ENCODE peak calls at places on chromosomes 1 and 21, in five cellular contexts. W is A549, O is GM12865, S is suprapubic skin, J is cardiac fibroblast. Y is an unnamed sample.

GRCh38 chr1:171881466-171881865 is 40.2 kb downstream of the DNM3 start:
- DNase-seq in W (no peak), O (no peak), S (no peak), J (no peak), Y (no peak)

GRCh38 chr21:45256912-45257672 is 30.6 kb downstream of the POFUT2 start:
- DNase-seq in W (no peak), O (no peak), S (peak), J (no peak), Y (peak)

GRCh38 chr21:45998276-45998701 is 16.7 kb downstream of the COL6A1 start:
- DNase-seq in W (no peak), O (no peak), S (peak), J (no peak), Y (no peak)

GRCh38 chr1:35675773-35676172 is 34.4 kb upstream of the PSMB2 start:
- DNase-seq in W (no peak), O (no peak), S (no peak), J (no peak), Y (no peak)

GRCh38 chr1:24321712-24322635 is 2.8 kb downstream of the GRHL3 start:
- DNase-seq in W (no peak), O (peak), S (peak), J (peak), Y (peak)

GRCh38 chr1:15139654-15140350 is 13.7 kb upstream of the TMEM51 start:
- DNase-seq in W (no peak), O (no peak), S (no peak), J (no peak), Y (no peak)

GRCh38 chr1:90476411-90476810 is 240.7 kb downstream of the BARHL2 start:
- DNase-seq in W (no peak), O (no peak), S (no peak), J (no peak), Y (no peak)

GRCh38 chr1:55298167-55298894 is 83.2 kb upstream of the USP24 start:
- DNase-seq in W (no peak), O (no peak), S (no peak), J (no peak), Y (no peak)

GRCh38 chr1:209411491-209411929 is 172.0 kb upstream of the CAMK1G start:
- DNase-seq in W (no peak), O (no peak), S (no peak), J (peak), Y (no peak)

GRCh38 chr21:29267666-29268065 is 31.1 kb upstream of the BACH1 start:
- DNase-seq in W (no peak), O (no peak), S (no peak), J (no peak), Y (no peak)

GRCh38 chr21:29277442-29277841 is 21.3 kb upstream of the BACH1 start:
- DNase-seq in W (no peak), O (no peak), S (no peak), J (no peak), Y (no peak)

GRCh38 chr21:29271927-29272333 is 26.8 kb upstream of the BACH1 start:
- DNase-seq in W (no peak), O (no peak), S (no peak), J (no peak), Y (no peak)
- TF ChIP-seq CTCF in W (no peak), O (no peak), S (no peak), J (no peak), Y (no peak)

GRCh38 chr1:231949277-231950122 is 322.9 kb downstream of the DISC1 start:
- DNase-seq in W (no peak), O (no peak), S (no peak), J (no peak), Y (no peak)
- TF ChIP-seq CTCF in W (no peak), O (no peak), S (no peak), J (no peak), Y (no peak)

GRCh38 chr21:41808846-41809245 is 42.0 kb upstream of the RIPK4 start:
- DNase-seq in W (no peak), O (no peak), S (no peak), J (no peak), Y (no peak)
- TF ChIP-seq CTCF in W (no peak), O (no peak), S (no peak), J (no peak), Y (no peak)

DNA sequence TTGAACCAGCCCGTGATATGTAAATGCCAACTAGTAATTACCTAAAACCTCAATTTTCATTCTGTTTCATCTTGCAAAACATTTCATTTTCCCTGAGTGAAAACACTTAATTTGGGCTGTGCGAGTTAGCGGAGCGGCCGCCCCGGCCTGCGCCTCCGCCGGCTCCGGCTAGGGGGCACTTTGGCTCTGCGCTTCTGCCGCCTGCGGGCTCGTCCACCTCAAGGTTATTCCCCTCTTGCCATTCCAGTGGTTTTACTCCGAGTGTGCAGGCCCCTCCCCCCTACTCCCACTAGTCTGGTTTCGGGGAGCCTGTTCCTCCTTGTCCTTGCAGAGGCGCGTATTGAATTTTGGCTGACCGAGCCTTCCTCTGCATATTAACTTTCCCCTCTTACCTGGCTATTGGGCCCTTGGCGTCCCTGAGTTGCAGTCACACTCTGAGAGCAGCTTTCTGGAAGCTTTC is 55.6 kb downstream of the PEX14 start:
- DNase-seq in W (no peak), O (no peak), S (no peak), J (no peak), Y (no peak)
- TF ChIP-seq CTCF in W (peak), O (no peak), S (no peak), J (no peak), Y (no peak)

DNA sequence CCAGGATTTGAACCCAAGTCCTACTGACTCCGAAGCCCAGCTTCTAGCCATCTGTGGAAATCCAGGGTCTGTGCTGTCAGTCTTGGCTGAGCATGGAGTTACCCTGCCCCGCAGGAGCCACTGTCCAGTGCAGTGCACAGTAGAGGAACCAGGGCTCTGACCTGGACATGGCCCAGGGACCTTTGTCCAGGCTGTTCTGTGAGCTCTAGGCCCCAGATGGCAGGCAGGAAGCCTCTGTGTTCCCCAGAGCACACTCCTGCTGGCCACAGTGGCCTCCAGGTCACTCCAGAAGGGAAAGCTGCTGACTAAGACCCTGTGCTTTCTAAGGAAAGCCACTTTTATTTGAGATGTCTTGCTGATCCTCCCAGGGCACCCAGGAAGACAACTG is 13.8 kb downstream of the S100A7A start:
- DNase-seq in W (no peak), O (no peak), S (peak), J (no peak), Y (no peak)
- TF ChIP-seq CTCF in W (no peak), O (no peak), S (no peak), J (no peak), Y (no peak)

GRCh38 chr1:229406798-229407197 is 27.1 kb downstream of the ACTA1 start:
- DNase-seq in W (no peak), O (no peak), S (no peak), J (no peak), Y (no peak)

GRCh38 chr1:229408458-229409037 is 25.3 kb downstream of the ACTA1 start:
- DNase-seq in W (no peak), O (no peak), S (no peak), J (no peak), Y (no peak)

GRCh38 chr1:229409616-229410369 is 24.1 kb downstream of the ACTA1 start:
- DNase-seq in W (no peak), O (no peak), S (no peak), J (no peak), Y (no peak)

GRCh38 chr1:229410370-229410691 is 23.6 kb downstream of the ACTA1 start:
- DNase-seq in W (no peak), O (no peak), S (no peak), J (no peak), Y (no peak)

GRCh38 chr1:229407206-229408026 is 26.5 kb downstream of the ACTA1 start:
- DNase-seq in W (no peak), O (no peak), S (no peak), J (no peak), Y (peak)
- TF ChIP-seq CTCF in W (no peak), O (no peak), S (no peak), J (no peak), Y (no peak)

Y was measured in activated B cell treated with CpG ODN at 0.5 μM for 24 hours.